ENCODE peak calls at places on chromosomes 2 and 18, in eight cellular contexts. One of them, this sample, is unnamed.

GRCh38 chr18:250685-251084 is 17.2 kb downstream of the THOC1 start:
- DNase-seq in K562: no peak
- DNase-seq in BJ: no peak
- DNase-seq in neural progenitor cell: no peak
- DNase-seq in cardiac fibroblast: peak
- DNase-seq in dorsolateral prefrontal cortex: no peak
- DNase-seq in fibroblast of lung: peak
- DNase-seq in lower lobe of right lung: no peak
- DNase-seq in this sample: peak

GRCh38 chr18:75524852-75525251 is 97.3 kb upstream of the SMIM21 start:
- DNase-seq in dorsolateral prefrontal cortex: no peak
- DNase-seq in cardiac fibroblast: no peak
- DNase-seq in neural progenitor cell: no peak
- DNase-seq in lower lobe of right lung: no peak
- DNase-seq in K562: no peak
- DNase-seq in fibroblast of lung: no peak
- DNase-seq in BJ: no peak
- DNase-seq in this sample: no peak

GRCh38 chr18:8503287-8503686 is 106.0 kb upstream of the RAB12 start:
- DNase-seq in K562: no peak
- DNase-seq in fibroblast of lung: no peak
- DNase-seq in lower lobe of right lung: no peak
- DNase-seq in cardiac fibroblast: no peak
- DNase-seq in BJ: no peak
- DNase-seq in dorsolateral prefrontal cortex: no peak
- DNase-seq in neural progenitor cell: no peak
- DNase-seq in this sample: no peak

GRCh38 chr18:61602836-61603235 is 269.6 kb downstream of the CDH20 start:
- DNase-seq in BJ: no peak
- DNase-seq in dorsolateral prefrontal cortex: no peak
- DNase-seq in K562: no peak
- DNase-seq in neural progenitor cell: no peak
- DNase-seq in fibroblast of lung: no peak
- DNase-seq in lower lobe of right lung: no peak
- DNase-seq in cardiac fibroblast: peak
- DNase-seq in this sample: no peak

GRCh38 chr2:3054066-3054465 is 323.6 kb downstream of the EIPR1 start:
- DNase-seq in fibroblast of lung: no peak
- DNase-seq in neural progenitor cell: no peak
- DNase-seq in BJ: no peak
- DNase-seq in cardiac fibroblast: no peak
- DNase-seq in dorsolateral prefrontal cortex: no peak
- DNase-seq in K562: no peak
- DNase-seq in lower lobe of right lung: no peak
- DNase-seq in this sample: no peak

GRCh38 chr2:99880148-99880983 is 262.0 kb downstream of the AFF3 start:
- DNase-seq in neural progenitor cell: no peak
- DNase-seq in cardiac fibroblast: peak
- DNase-seq in fibroblast of lung: peak
- DNase-seq in K562: no peak
- DNase-seq in BJ: peak
- DNase-seq in lower lobe of right lung: no peak
- DNase-seq in dorsolateral prefrontal cortex: peak
- DNase-seq in this sample: peak

GRCh38 chr2:98483257-98483861 is 38.7 kb downstream of the INPP4A start:
- DNase-seq in cardiac fibroblast: no peak
- DNase-seq in neural progenitor cell: no peak
- DNase-seq in fibroblast of lung: no peak
- DNase-seq in BJ: no peak
- DNase-seq in K562: no peak
- DNase-seq in dorsolateral prefrontal cortex: no peak
- DNase-seq in lower lobe of right lung: no peak
- DNase-seq in this sample: no peak

GRCh38 chr2:20962939-20963543 is 80.8 kb downstream of the APOB start:
- DNase-seq in lower lobe of right lung: peak
- DNase-seq in K562: peak
- DNase-seq in cardiac fibroblast: peak
- DNase-seq in neural progenitor cell: peak
- DNase-seq in dorsolateral prefrontal cortex: peak
- DNase-seq in BJ: no peak
- DNase-seq in fibroblast of lung: peak
- DNase-seq in this sample: peak

GRCh38 chr2:240052524-240052923 is 797 bp downstream of the OR6B3 start:
- DNase-seq in cardiac fibroblast: no peak
- DNase-seq in BJ: no peak
- DNase-seq in fibroblast of lung: no peak
- DNase-seq in dorsolateral prefrontal cortex: no peak
- DNase-seq in K562: no peak
- DNase-seq in lower lobe of right lung: no peak
- DNase-seq in neural progenitor cell: no peak
- DNase-seq in this sample: no peak

GRCh38 chr2:183149489-183149888 is 25.2 kb downstream of the NUP35 start:
- DNase-seq in dorsolateral prefrontal cortex: no peak
- DNase-seq in neural progenitor cell: no peak
- DNase-seq in BJ: peak
- DNase-seq in cardiac fibroblast: peak
- DNase-seq in fibroblast of lung: peak
- DNase-seq in K562: no peak
- DNase-seq in lower lobe of right lung: no peak
- DNase-seq in this sample: peak

GRCh38 chr18:59063300-59063895 is 76.3 kb upstream of the SEC11C start:
- DNase-seq in dorsolateral prefrontal cortex: no peak
- DNase-seq in K562: no peak
- DNase-seq in BJ: no peak
- DNase-seq in fibroblast of lung: no peak
- DNase-seq in lower lobe of right lung: no peak
- DNase-seq in cardiac fibroblast: no peak
- DNase-seq in neural progenitor cell: no peak
- DNase-seq in this sample: peak

GRCh38 chr2:223815186-223815883 is 22.0 kb downstream of the AP1S3 start:
- DNase-seq in cardiac fibroblast: peak
- DNase-seq in dorsolateral prefrontal cortex: no peak
- DNase-seq in K562: no peak
- DNase-seq in fibroblast of lung: peak
- DNase-seq in lower lobe of right lung: no peak
- DNase-seq in BJ: peak
- DNase-seq in neural progenitor cell: no peak
- DNase-seq in this sample: peak

GRCh38 chr2:176561706-176562105 is 292.5 kb downstream of the MTX2 start:
- DNase-seq in neural progenitor cell: no peak
- DNase-seq in K562: no peak
- DNase-seq in BJ: no peak
- DNase-seq in cardiac fibroblast: peak
- DNase-seq in lower lobe of right lung: no peak
- DNase-seq in fibroblast of lung: no peak
- DNase-seq in dorsolateral prefrontal cortex: no peak
- DNase-seq in this sample: peak

GRCh38 chr2:172970660-172971059 is 105.0 kb upstream of the MAP3K20 start:
- DNase-seq in cardiac fibroblast: no peak
- DNase-seq in fibroblast of lung: no peak
- DNase-seq in dorsolateral prefrontal cortex: no peak
- DNase-seq in BJ: no peak
- DNase-seq in neural progenitor cell: no peak
- DNase-seq in lower lobe of right lung: no peak
- DNase-seq in K562: no peak
- DNase-seq in this sample: no peak

GRCh38 chr2:235520787-235521186 is 26.9 kb downstream of the AGAP1 start:
- DNase-seq in cardiac fibroblast: no peak
- DNase-seq in fibroblast of lung: no peak
- DNase-seq in neural progenitor cell: no peak
- DNase-seq in dorsolateral prefrontal cortex: no peak
- DNase-seq in lower lobe of right lung: no peak
- DNase-seq in BJ: no peak
- DNase-seq in K562: no peak
- DNase-seq in this sample: no peak

GRCh38 chr2:173124441-173124840 is 48.8 kb downstream of the MAP3K20 start:
- DNase-seq in BJ: no peak
- DNase-seq in neural progenitor cell: no peak
- DNase-seq in cardiac fibroblast: no peak
- DNase-seq in lower lobe of right lung: no peak
- DNase-seq in K562: no peak
- DNase-seq in fibroblast of lung: peak
- DNase-seq in dorsolateral prefrontal cortex: no peak
- DNase-seq in this sample: no peak

GRCh38 chr2:144364988-144365738 is 154.8 kb downstream of the ZEB2 start:
- DNase-seq in dorsolateral prefrontal cortex: no peak
- DNase-seq in cardiac fibroblast: peak
- DNase-seq in K562: no peak
- DNase-seq in neural progenitor cell: no peak
- DNase-seq in fibroblast of lung: no peak
- DNase-seq in BJ: peak
- DNase-seq in lower lobe of right lung: no peak
- DNase-seq in this sample: no peak

GRCh38 chr2:224584111-224584764 is 925 bp downstream of the CUL3 start:
- DNase-seq in BJ: no peak
- DNase-seq in cardiac fibroblast: peak
- DNase-seq in neural progenitor cell: peak
- DNase-seq in lower lobe of right lung: peak
- DNase-seq in dorsolateral prefrontal cortex: peak
- DNase-seq in fibroblast of lung: peak
- DNase-seq in K562: no peak
- DNase-seq in this sample: peak

GRCh38 chr2:206616141-206616540 is 26.1 kb upstream of the FAM237A start:
- DNase-seq in K562: no peak
- DNase-seq in neural progenitor cell: no peak
- DNase-seq in lower lobe of right lung: no peak
- DNase-seq in dorsolateral prefrontal cortex: no peak
- DNase-seq in BJ: no peak
- DNase-seq in fibroblast of lung: no peak
- DNase-seq in cardiac fibroblast: peak
- DNase-seq in this sample: no peak

GRCh38 chr18:41096504-41096903 is 858.5 kb upstream of the PIK3C3 start:
- DNase-seq in neural progenitor cell: peak
- DNase-seq in K562: no peak
- DNase-seq in lower lobe of right lung: no peak
- DNase-seq in BJ: no peak
- DNase-seq in cardiac fibroblast: peak
- DNase-seq in fibroblast of lung: peak
- DNase-seq in dorsolateral prefrontal cortex: no peak
- DNase-seq in this sample: peak

GRCh38 chr18:3248670-3249359 is 1.2 kb downstream of the MYL12A start:
- DNase-seq in dorsolateral prefrontal cortex: no peak
- DNase-seq in fibroblast of lung: peak
- DNase-seq in K562: no peak
- DNase-seq in BJ: no peak
- DNase-seq in cardiac fibroblast: peak
- DNase-seq in lower lobe of right lung: no peak
- DNase-seq in neural progenitor cell: peak
- DNase-seq in this sample: peak

GRCh38 chr2:236057375-236057774 is 110.8 kb downstream of the GBX2 start:
- DNase-seq in dorsolateral prefrontal cortex: no peak
- DNase-seq in neural progenitor cell: no peak
- DNase-seq in BJ: no peak
- DNase-seq in lower lobe of right lung: no peak
- DNase-seq in K562: no peak
- DNase-seq in fibroblast of lung: no peak
- DNase-seq in cardiac fibroblast: no peak
- DNase-seq in this sample: no peak

GRCh38 chr2:172740871-172741270 is 5.2 kb downstream of the RAPGEF4 start:
- DNase-seq in cardiac fibroblast: no peak
- DNase-seq in K562: no peak
- DNase-seq in BJ: no peak
- DNase-seq in dorsolateral prefrontal cortex: no peak
- DNase-seq in fibroblast of lung: no peak
- DNase-seq in neural progenitor cell: no peak
- DNase-seq in lower lobe of right lung: no peak
- DNase-seq in this sample: no peak

DNA sequence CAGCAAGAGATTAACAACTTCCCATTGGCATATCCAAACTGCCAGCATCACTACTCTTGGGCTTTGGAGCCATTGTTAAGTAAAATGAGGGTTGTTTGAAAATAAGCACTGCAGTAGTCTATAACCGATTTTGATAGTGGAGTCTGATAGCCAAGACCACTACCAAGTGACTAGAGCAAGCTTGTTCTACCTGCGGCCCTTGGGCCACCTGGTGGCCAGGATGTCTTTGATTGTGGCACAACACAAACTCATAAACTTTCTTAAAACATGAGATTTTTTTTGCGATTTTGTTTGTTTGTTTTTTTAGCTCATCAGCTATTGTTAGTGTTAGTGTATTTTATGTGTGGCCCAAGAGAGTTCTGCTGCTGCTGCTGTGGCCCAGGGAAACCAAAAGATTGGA is 11.0 kb downstream of the UBE2E3 start:
- DNase-seq in cardiac fibroblast: no peak
- DNase-seq in fibroblast of lung: no peak
- DNase-seq in dorsolateral prefrontal cortex: no peak
- DNase-seq in neural progenitor cell: no peak
- DNase-seq in BJ: no peak
- DNase-seq in K562: no peak
- DNase-seq in lower lobe of right lung: no peak
- DNase-seq in this sample: no peak
- TF ChIP-seq CTCF in cardiac fibroblast: no peak
- TF ChIP-seq CTCF in fibroblast of lung: no peak
- TF ChIP-seq CTCF in dorsolateral prefrontal cortex: no peak
- TF ChIP-seq CTCF in neural progenitor cell: peak
- TF ChIP-seq CTCF in BJ: no peak
- TF ChIP-seq CTCF in K562: peak
- TF ChIP-seq CTCF in lower lobe of right lung: no peak
- TF ChIP-seq CTCF in this sample: no peak

GRCh38 chr2:72142743-72143440 is 4.8 kb downstream of the CYP26B1 start:
- DNase-seq in BJ: no peak
- DNase-seq in dorsolateral prefrontal cortex: peak
- DNase-seq in fibroblast of lung: peak
- DNase-seq in K562: no peak
- DNase-seq in lower lobe of right lung: no peak
- DNase-seq in cardiac fibroblast: no peak
- DNase-seq in neural progenitor cell: peak
- DNase-seq in this sample: peak
- H3K4me3 ChIP-seq in BJ: no peak
- H3K4me3 ChIP-seq in dorsolateral prefrontal cortex: peak
- H3K4me3 ChIP-seq in fibroblast of lung: no peak
- H3K4me3 ChIP-seq in K562: no peak
- H3K4me3 ChIP-seq in lower lobe of right lung: peak
- H3K4me3 ChIP-seq in cardiac fibroblast: no peak
- H3K4me3 ChIP-seq in neural progenitor cell: peak
- H3K4me3 ChIP-seq in this sample: no peak

DNA sequence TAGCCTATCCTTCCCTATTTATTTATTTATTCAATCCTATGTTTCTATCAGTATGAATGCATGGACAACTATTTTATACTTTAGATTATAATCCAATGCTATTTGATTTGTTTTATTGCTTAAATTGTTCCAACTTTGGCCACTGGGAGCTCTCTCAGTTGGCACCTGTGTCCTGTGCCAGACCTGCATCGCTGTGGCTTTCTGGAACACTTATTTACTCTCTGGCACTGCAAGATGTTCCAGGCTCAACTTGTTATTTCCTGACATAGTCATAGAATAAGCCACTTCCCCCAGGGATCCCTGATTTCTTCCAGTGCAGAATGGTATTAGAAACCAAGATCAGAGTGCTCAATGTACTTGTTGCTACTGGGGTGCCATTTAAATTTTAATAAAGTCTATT is 5.8 kb downstream of the MC2R start:
- DNase-seq in K562: no peak
- DNase-seq in cardiac fibroblast: no peak
- DNase-seq in lower lobe of right lung: no peak
- DNase-seq in fibroblast of lung: no peak
- DNase-seq in BJ: no peak
- DNase-seq in dorsolateral prefrontal cortex: no peak
- DNase-seq in neural progenitor cell: no peak
- DNase-seq in this sample: no peak
- TF ChIP-seq CTCF in K562: no peak
- TF ChIP-seq CTCF in cardiac fibroblast: no peak
- TF ChIP-seq CTCF in lower lobe of right lung: no peak
- TF ChIP-seq CTCF in fibroblast of lung: no peak
- TF ChIP-seq CTCF in BJ: no peak
- TF ChIP-seq CTCF in dorsolateral prefrontal cortex: no peak
- TF ChIP-seq CTCF in neural progenitor cell: peak
- TF ChIP-seq CTCF in this sample: no peak

GRCh38 chr2:26059542-26059941 is 25.7 kb downstream of the RAB10 start:
- DNase-seq in dorsolateral prefrontal cortex: no peak
- DNase-seq in BJ: no peak
- DNase-seq in lower lobe of right lung: no peak
- DNase-seq in neural progenitor cell: no peak
- DNase-seq in cardiac fibroblast: no peak
- DNase-seq in fibroblast of lung: no peak
- DNase-seq in K562: no peak
- DNase-seq in this sample: no peak
- H3K4me3 ChIP-seq in dorsolateral prefrontal cortex: no peak
- H3K4me3 ChIP-seq in BJ: no peak
- H3K4me3 ChIP-seq in lower lobe of right lung: no peak
- H3K4me3 ChIP-seq in neural progenitor cell: no peak
- H3K4me3 ChIP-seq in cardiac fibroblast: no peak
- H3K4me3 ChIP-seq in fibroblast of lung: no peak
- H3K4me3 ChIP-seq in K562: no peak
- H3K4me3 ChIP-seq in this sample: no peak

This sample was measured in fibroblast of villous mesenchyme.